ENCODE peak calls at places on chromosome 1, in five cellular contexts. T is fibroblast of villous mesenchyme, H is HCT116, O is foreskin fibroblast, Q is left lung. U is an unnamed sample.

GRCh38 chr1:82920418-82921248 is 1078.3 kb downstream of the TTLL7 start:
- DNase-seq in Q (no peak), H (no peak), O (peak; percentile 37), T (no peak), U (no peak)

GRCh38 chr1:158806909-158807601 is 24.1 kb upstream of the MNDA start:
- DNase-seq in O (no peak), T (peak; percentile 57), H (no peak), Q (no peak), U (no peak)

GRCh38 chr1:87826639-87827345 is 498.1 kb downstream of the LMO4 start:
- DNase-seq in Q (peak; percentile 42), H (no peak), T (peak; percentile 88), O (peak; percentile 92), U (peak; percentile 57)

GRCh38 chr1:165365344-165365743 is 8.8 kb upstream of the LMX1A start:
- DNase-seq in Q (no peak), O (no peak), T (no peak), H (no peak), U (no peak)

GRCh38 chr1:235841938-235842545 is 24.7 kb downstream of the LYST start:
- DNase-seq in Q (no peak), T (no peak), H (no peak), O (no peak), U (no peak)

GRCh38 chr1:68221001-68221970 is 11.0 kb downstream of the WLS start:
- DNase-seq in T (no peak), Q (no peak), H (no peak), O (no peak), U (no peak)

GRCh38 chr1:78176448-78176847 is 130.7 kb downstream of the GIPC2 start:
- DNase-seq in T (peak; percentile 91), Q (no peak), O (peak; percentile 91), H (no peak), U (peak; percentile 88)

GRCh38 chr1:33175865-33176264 is 6.0 kb downstream of the TRIM62 start:
- DNase-seq in Q (no peak), O (no peak), T (no peak), H (no peak), U (no peak)

GRCh38 chr1:17596186-17596585 is 56.7 kb downstream of the ARHGEF10L start:
- DNase-seq in T (no peak), O (no peak), Q (no peak), H (no peak), U (no peak)

GRCh38 chr1:174818951-174819350 is 180.8 kb upstream of the CACYBP start:
- DNase-seq in H (peak; percentile 51), Q (no peak), O (peak; percentile 18), T (no peak), U (no peak)

GRCh38 chr1:58762806-58763205 is 21.0 kb downstream of the JUN start:
- DNase-seq in H (no peak), T (no peak), O (peak; percentile 84), Q (no peak), U (peak; percentile 81)

GRCh38 chr1:224736619-224737352 is 120.7 kb downstream of the CNIH3 start:
- DNase-seq in Q (no peak), H (no peak), O (peak; percentile 81), T (peak; percentile 45), U (peak; percentile 67)

GRCh38 chr1:245790441-245790840 is 635.7 kb downstream of the KIF26B start:
- DNase-seq in Q (no peak), T (no peak), H (no peak), O (peak; percentile 66), U (peak; percentile 57)

GRCh38 chr1:89746424-89747149 is 74.2 kb upstream of the LRRC8D start:
- DNase-seq in O (no peak), Q (no peak), T (no peak), H (no peak), U (no peak)

GRCh38 chr1:200794506-200795065 is 55.9 kb downstream of the CAMSAP2 start:
- DNase-seq in H (no peak), T (no peak), Q (no peak), O (peak; percentile 70), U (no peak)

GRCh38 chr1:27638047-27638734 is 3.2 kb upstream of the FGR start:
- DNase-seq in H (no peak), Q (no peak), T (no peak), O (no peak), U (no peak)

GRCh38 chr1:43172532-43172972 is 422 bp downstream of the CFAP57 start:
- DNase-seq in O (peak; percentile 91), T (peak; percentile 90), Q (peak; percentile 90), H (peak; percentile 84), U (peak; percentile 85)

GRCh38 chr1:193234523-193234922 is 48.1 kb upstream of the B3GALT2 start:
- DNase-seq in H (no peak), T (no peak), O (no peak), Q (no peak), U (no peak)

GRCh38 chr1:185499986-185500626 is 183.1 kb upstream of the IVNS1ABP start:
- DNase-seq in H (no peak), Q (no peak), O (peak; percentile 91), T (peak; percentile 61), U (peak; percentile 96)

GRCh38 chr1:233520510-233521191 is 93.3 kb upstream of the KCNK1 start:
- DNase-seq in O (peak; percentile 1), Q (no peak), T (no peak), H (peak; percentile 68), U (peak; percentile 26)

GRCh38 chr1:43769350-43769908 is 62.1 kb downstream of the ST3GAL3 start:
- DNase-seq in T (no peak), O (no peak), Q (no peak), H (no peak), U (no peak)

GRCh38 chr1:183909672-183910071 is 104.8 kb downstream of the RGL1 start:
- DNase-seq in T (no peak), Q (no peak), O (no peak), H (no peak), U (no peak)

GRCh38 chr1:31785020-31785946 is 21.1 kb upstream of the ADGRB2 start:
- DNase-seq in H (no peak), O (no peak), T (no peak), Q (peak; percentile 32), U (no peak)

GRCh38 chr1:145845514-145846161 is at the start of gene NUDT17:
- DNase-seq in T (peak; percentile 75), O (peak; percentile 93), Q (peak; percentile 83), H (peak; percentile 26), U (peak; percentile 74)

GRCh38 chr1:117128323-117129079 is 7.0 kb upstream of the TRIM45 start:
- DNase-seq in Q (no peak), H (peak; percentile 33), O (peak; percentile 69), T (peak; percentile 57), U (peak; percentile 74)

GRCh38 chr1:114510235-114511047 is 562 bp downstream of the TRIM33 start:
- DNase-seq in O (peak; percentile 78), T (peak; percentile 29), H (peak; percentile 6), Q (peak; percentile 55), U (peak; percentile 25)

GRCh38 chr1:194809665-194810064 is 1623.3 kb upstream of the B3GALT2 start:
- DNase-seq in T (no peak), H (no peak), O (no peak), Q (no peak), U (no peak)

GRCh38 chr1:3787347-3787710 is 9.0 kb downstream of the LRRC47 start:
- DNase-seq in O (no peak), T (no peak), Q (no peak), H (no peak), U (no peak)

GRCh38 chr1:3786468-3787346 is 9.6 kb downstream of the LRRC47 start:
- DNase-seq in H (no peak), T (no peak), O (no peak), Q (no peak), U (no peak)

GRCh38 chr1:3785045-3785444 is 11.3 kb downstream of the LRRC47 start:
- DNase-seq in Q (no peak), O (no peak), H (no peak), T (no peak), U (no peak)

GRCh38 chr1:3783651-3784474 is 11.3 kb downstream of the SMIM1 start:
- DNase-seq in H (no peak), O (no peak), Q (no peak), T (no peak), U (no peak)

DNA sequence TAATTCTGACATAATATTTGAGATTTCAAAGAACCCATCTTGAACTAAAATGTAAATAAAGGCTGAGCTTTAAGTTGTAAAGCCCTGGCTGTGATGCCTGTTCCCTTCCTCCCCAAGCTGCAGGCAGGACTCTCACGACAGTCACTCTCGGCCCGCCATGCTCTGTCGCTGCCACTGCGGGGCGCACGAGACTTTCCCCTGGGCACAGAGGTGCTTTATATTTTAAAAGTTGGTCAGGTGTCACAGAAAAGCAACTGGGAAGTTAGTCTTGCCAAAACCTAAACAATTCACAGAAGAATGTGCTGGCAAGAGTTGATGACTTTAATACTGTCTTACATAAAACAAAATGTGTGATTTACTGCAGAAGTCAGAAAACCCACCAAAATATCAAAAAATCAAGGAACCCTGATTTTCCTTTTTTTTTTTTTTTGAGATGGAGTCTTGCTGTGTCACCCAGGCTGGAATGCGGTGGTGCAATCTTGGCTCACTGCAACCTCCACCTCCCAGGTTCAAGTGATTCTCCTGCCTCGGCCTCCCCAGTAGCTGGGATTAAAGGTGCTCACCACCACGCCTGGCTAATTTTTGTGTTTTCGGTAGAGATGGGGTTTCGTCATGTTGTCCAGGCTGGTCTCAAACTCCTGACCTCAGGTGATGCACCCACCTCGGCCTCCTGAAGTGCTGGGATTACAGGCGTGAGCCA is 10.7 kb downstream of the LRRC47 start:
- DNase-seq in Q (no peak), H (no peak), O (no peak), T (no peak), U (no peak)
- TF ChIP-seq CTCF in Q (no peak), H (peak; percentile 69), O (peak; percentile 16), T (peak; percentile 35), U (peak; percentile 44)

GRCh38 chr1:10980841-10981727 is 31.4 kb upstream of the TARDBP start:
- DNase-seq in O (peak; percentile 73), T (no peak), H (no peak), Q (no peak), U (no peak)

GRCh38 chr1:10979483-10979920 is 33.0 kb upstream of the TARDBP start:
- DNase-seq in H (no peak), T (no peak), Q (no peak), O (no peak), U (no peak)

GRCh38 chr1:10975567-10976326 is 36.7 kb upstream of the TARDBP start:
- DNase-seq in O (peak; percentile 98), Q (no peak), T (peak; percentile 82), H (no peak), U (peak; percentile 39)

GRCh38 chr1:10978719-10979118 is 33.7 kb upstream of the TARDBP start:
- DNase-seq in Q (no peak), H (no peak), O (no peak), T (no peak), U (no peak)

GRCh38 chr1:10980094-10980577 is 32.3 kb upstream of the TARDBP start:
- DNase-seq in T (peak; percentile 55), H (no peak), Q (peak; percentile 82), O (peak; percentile 92), U (peak; percentile 75)
- H3K4me3 ChIP-seq in T (no peak overlapping the region), H (no peak overlapping the region), Q (no peak overlapping the region), O (peak overlapping the region; percentile 5), U (no peak overlapping the region)

DNA sequence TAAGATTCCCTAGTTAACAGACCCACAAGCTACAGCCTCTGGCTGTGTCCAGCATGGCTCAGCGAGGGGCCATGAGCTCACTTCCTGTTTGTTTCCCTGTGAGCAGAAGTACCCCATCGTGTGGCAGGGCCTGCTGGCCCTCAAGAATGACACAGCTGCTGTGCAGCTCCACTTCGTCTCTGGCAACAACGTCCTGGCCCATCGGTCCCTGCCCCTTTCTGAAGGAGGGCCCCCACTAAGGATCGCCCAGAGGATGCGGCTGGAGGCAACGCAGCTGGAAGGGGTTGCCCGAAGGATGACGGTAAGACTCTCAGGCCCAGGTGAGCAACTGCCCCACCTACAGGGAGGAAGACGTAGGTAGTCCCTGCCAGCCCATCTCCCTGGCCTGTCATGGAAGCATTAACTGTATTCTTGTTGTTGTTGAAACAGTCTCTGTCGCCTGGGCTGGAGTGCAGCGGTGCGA is 38.2 kb downstream of the ZBTB17 start:
- DNase-seq in O (peak; percentile 63), T (no peak), H (no peak), Q (no peak), U (peak; percentile 74)
- TF ChIP-seq CTCF in O (no peak), T (no peak), H (peak; percentile 24), Q (no peak), U (peak; percentile 40)

GRCh38 chr1:65985393-65986066 is 192.8 kb downstream of the PDE4B start:
- DNase-seq in Q (no peak), O (no peak), T (no peak), H (no peak), U (no peak)
- H3K4me3 ChIP-seq in Q (no peak overlapping the region), O (no peak overlapping the region), T (no peak overlapping the region), H (no peak overlapping the region), U (no peak overlapping the region)

U was measured in astrocyte of the spinal cord.